ENCODE peak calls at places on chromosomes 3 and 15, in eight cellular contexts. One of them, this sample, is unnamed.

GRCh38 chr3:129052675-129053074 is 7.9 kb upstream of the GP9 start:
- DNase-seq in NCI-H524: no peak
- DNase-seq in EH: no peak
- DNase-seq in DMS153: peak
- DNase-seq in central memory CD8-positive, alpha-beta T cell: no peak
- DNase-seq in Peyer's patch: no peak
- DNase-seq in AML-193: no peak
- DNase-seq in breast epithelium: no peak
- DNase-seq in this sample: no peak

GRCh38 chr3:185081516-185081915 is 71.3 kb downstream of the C3orf70 start:
- DNase-seq in AML-193: no peak
- DNase-seq in NCI-H524: no peak
- DNase-seq in central memory CD8-positive, alpha-beta T cell: no peak
- DNase-seq in Peyer's patch: no peak
- DNase-seq in DMS153: no peak
- DNase-seq in breast epithelium: no peak
- DNase-seq in EH: peak
- DNase-seq in this sample: no peak

GRCh38 chr3:107524214-107525100 is 1.7 kb downstream of the BBX start:
- DNase-seq in breast epithelium: peak
- DNase-seq in EH: peak
- DNase-seq in DMS153: no peak
- DNase-seq in NCI-H524: peak
- DNase-seq in AML-193: peak
- DNase-seq in Peyer's patch: peak
- DNase-seq in central memory CD8-positive, alpha-beta T cell: peak
- DNase-seq in this sample: no peak

GRCh38 chr15:101348015-101348414 is 53.0 kb upstream of the SNRPA1 start:
- DNase-seq in NCI-H524: no peak
- DNase-seq in Peyer's patch: no peak
- DNase-seq in DMS153: no peak
- DNase-seq in breast epithelium: no peak
- DNase-seq in central memory CD8-positive, alpha-beta T cell: no peak
- DNase-seq in AML-193: no peak
- DNase-seq in EH: no peak
- DNase-seq in this sample: no peak

GRCh38 chr15:80982205-80982604 is 7.4 kb downstream of the MESD start:
- DNase-seq in AML-193: no peak
- DNase-seq in NCI-H524: no peak
- DNase-seq in breast epithelium: no peak
- DNase-seq in Peyer's patch: no peak
- DNase-seq in central memory CD8-positive, alpha-beta T cell: no peak
- DNase-seq in DMS153: no peak
- DNase-seq in EH: no peak
- DNase-seq in this sample: no peak

GRCh38 chr15:57686657-57687056 is 19.9 kb upstream of the POLR2M start:
- DNase-seq in AML-193: no peak
- DNase-seq in EH: no peak
- DNase-seq in Peyer's patch: no peak
- DNase-seq in central memory CD8-positive, alpha-beta T cell: no peak
- DNase-seq in NCI-H524: no peak
- DNase-seq in DMS153: no peak
- DNase-seq in breast epithelium: no peak
- DNase-seq in this sample: no peak

GRCh38 chr15:97998307-97999071 is 38.0 kb downstream of the ARRDC4 start:
- DNase-seq in AML-193: no peak
- DNase-seq in EH: peak
- DNase-seq in Peyer's patch: no peak
- DNase-seq in central memory CD8-positive, alpha-beta T cell: no peak
- DNase-seq in DMS153: no peak
- DNase-seq in breast epithelium: no peak
- DNase-seq in NCI-H524: no peak
- DNase-seq in this sample: no peak

GRCh38 chr15:98983333-98983732 is 24.3 kb downstream of the PGPEP1L start:
- DNase-seq in Peyer's patch: no peak
- DNase-seq in AML-193: peak
- DNase-seq in DMS153: no peak
- DNase-seq in breast epithelium: no peak
- DNase-seq in central memory CD8-positive, alpha-beta T cell: no peak
- DNase-seq in EH: peak
- DNase-seq in NCI-H524: no peak
- DNase-seq in this sample: no peak

GRCh38 chr3:33796137-33796536 is 2.3 kb upstream of the PDCD6IP start:
- DNase-seq in DMS153: no peak
- DNase-seq in Peyer's patch: no peak
- DNase-seq in EH: no peak
- DNase-seq in AML-193: no peak
- DNase-seq in NCI-H524: no peak
- DNase-seq in central memory CD8-positive, alpha-beta T cell: no peak
- DNase-seq in breast epithelium: no peak
- DNase-seq in this sample: no peak

GRCh38 chr3:71102111-71103039 is 481.2 kb downstream of the FOXP1 start:
- DNase-seq in NCI-H524: no peak
- DNase-seq in DMS153: no peak
- DNase-seq in Peyer's patch: no peak
- DNase-seq in AML-193: no peak
- DNase-seq in central memory CD8-positive, alpha-beta T cell: no peak
- DNase-seq in EH: peak
- DNase-seq in breast epithelium: no peak
- DNase-seq in this sample: no peak

GRCh38 chr3:189646902-189647542 is 15.8 kb downstream of the TP63 start:
- DNase-seq in NCI-H524: peak
- DNase-seq in DMS153: peak
- DNase-seq in breast epithelium: no peak
- DNase-seq in EH: no peak
- DNase-seq in central memory CD8-positive, alpha-beta T cell: no peak
- DNase-seq in AML-193: no peak
- DNase-seq in Peyer's patch: no peak
- DNase-seq in this sample: no peak

GRCh38 chr15:88881781-88882180 is 13.6 kb downstream of the HAPLN3 start:
- DNase-seq in EH: peak
- DNase-seq in central memory CD8-positive, alpha-beta T cell: no peak
- DNase-seq in AML-193: no peak
- DNase-seq in DMS153: no peak
- DNase-seq in Peyer's patch: no peak
- DNase-seq in NCI-H524: no peak
- DNase-seq in breast epithelium: no peak
- DNase-seq in this sample: no peak

GRCh38 chr15:43492266-43492665 is 690 bp downstream of the TP53BP1 start:
- DNase-seq in Peyer's patch: no peak
- DNase-seq in EH: no peak
- DNase-seq in AML-193: no peak
- DNase-seq in central memory CD8-positive, alpha-beta T cell: no peak
- DNase-seq in NCI-H524: no peak
- DNase-seq in DMS153: no peak
- DNase-seq in breast epithelium: no peak
- DNase-seq in this sample: no peak

GRCh38 chr3:140180603-140181002 is 245.6 kb downstream of the CLSTN2 start:
- DNase-seq in DMS153: peak
- DNase-seq in breast epithelium: no peak
- DNase-seq in Peyer's patch: no peak
- DNase-seq in EH: no peak
- DNase-seq in AML-193: no peak
- DNase-seq in central memory CD8-positive, alpha-beta T cell: no peak
- DNase-seq in NCI-H524: no peak
- DNase-seq in this sample: no peak

GRCh38 chr3:123872621-123873020 is 11.5 kb downstream of the MYLK start:
- DNase-seq in NCI-H524: no peak
- DNase-seq in AML-193: no peak
- DNase-seq in DMS153: no peak
- DNase-seq in central memory CD8-positive, alpha-beta T cell: no peak
- DNase-seq in Peyer's patch: no peak
- DNase-seq in EH: no peak
- DNase-seq in breast epithelium: no peak
- DNase-seq in this sample: no peak

GRCh38 chr15:60589253-60589652 is 110.3 kb upstream of the ICE2 start:
- DNase-seq in AML-193: no peak
- DNase-seq in Peyer's patch: peak
- DNase-seq in DMS153: no peak
- DNase-seq in breast epithelium: no peak
- DNase-seq in NCI-H524: peak
- DNase-seq in central memory CD8-positive, alpha-beta T cell: no peak
- DNase-seq in EH: no peak
- DNase-seq in this sample: no peak

GRCh38 chr15:64896371-64897069 is 15.2 kb upstream of the ANKDD1A start:
- DNase-seq in DMS153: no peak
- DNase-seq in AML-193: no peak
- DNase-seq in EH: no peak
- DNase-seq in central memory CD8-positive, alpha-beta T cell: no peak
- DNase-seq in Peyer's patch: no peak
- DNase-seq in breast epithelium: no peak
- DNase-seq in NCI-H524: no peak
- DNase-seq in this sample: no peak

GRCh38 chr3:56145410-56145809 is 322.9 kb downstream of the ERC2 start:
- DNase-seq in central memory CD8-positive, alpha-beta T cell: no peak
- DNase-seq in AML-193: no peak
- DNase-seq in DMS153: no peak
- DNase-seq in breast epithelium: no peak
- DNase-seq in NCI-H524: no peak
- DNase-seq in Peyer's patch: no peak
- DNase-seq in EH: no peak
- DNase-seq in this sample: no peak

GRCh38 chr15:45372032-45372995 is 6.0 kb downstream of the GATM start:
- DNase-seq in NCI-H524: no peak
- DNase-seq in DMS153: no peak
- DNase-seq in breast epithelium: no peak
- DNase-seq in AML-193: peak
- DNase-seq in EH: no peak
- DNase-seq in Peyer's patch: no peak
- DNase-seq in central memory CD8-positive, alpha-beta T cell: no peak
- DNase-seq in this sample: no peak

GRCh38 chr3:42804831-42805821 is 836 bp upstream of the HIGD1A start:
- DNase-seq in Peyer's patch: no peak
- DNase-seq in DMS153: no peak
- DNase-seq in AML-193: no peak
- DNase-seq in NCI-H524: no peak
- DNase-seq in breast epithelium: no peak
- DNase-seq in EH: no peak
- DNase-seq in central memory CD8-positive, alpha-beta T cell: no peak
- DNase-seq in this sample: peak

GRCh38 chr3:155330356-155330755 is 36.9 kb upstream of the STRIT1 start:
- DNase-seq in AML-193: no peak
- DNase-seq in EH: no peak
- DNase-seq in NCI-H524: no peak
- DNase-seq in Peyer's patch: no peak
- DNase-seq in DMS153: no peak
- DNase-seq in breast epithelium: no peak
- DNase-seq in central memory CD8-positive, alpha-beta T cell: no peak
- DNase-seq in this sample: no peak

GRCh38 chr3:43012189-43012588 is 33.1 kb downstream of the GASK1A start:
- DNase-seq in AML-193: no peak
- DNase-seq in central memory CD8-positive, alpha-beta T cell: no peak
- DNase-seq in Peyer's patch: no peak
- DNase-seq in breast epithelium: no peak
- DNase-seq in DMS153: no peak
- DNase-seq in NCI-H524: no peak
- DNase-seq in EH: no peak
- DNase-seq in this sample: no peak

GRCh38 chr3:127684871-127685707 is 12.3 kb downstream of the ABTB1 start:
- DNase-seq in AML-193: no peak
- DNase-seq in NCI-H524: no peak
- DNase-seq in DMS153: no peak
- DNase-seq in central memory CD8-positive, alpha-beta T cell: no peak
- DNase-seq in breast epithelium: no peak
- DNase-seq in Peyer's patch: no peak
- DNase-seq in EH: no peak
- DNase-seq in this sample: peak

GRCh38 chr3:53169045-53169831 is 8.2 kb downstream of the PRKCD start:
- DNase-seq in EH: peak
- DNase-seq in DMS153: no peak
- DNase-seq in Peyer's patch: no peak
- DNase-seq in AML-193: peak
- DNase-seq in central memory CD8-positive, alpha-beta T cell: no peak
- DNase-seq in breast epithelium: peak
- DNase-seq in NCI-H524: no peak
- DNase-seq in this sample: no peak

GRCh38 chr3:132721479-132722164 is 587 bp downstream of the NPHP3 start:
- DNase-seq in central memory CD8-positive, alpha-beta T cell: no peak
- DNase-seq in AML-193: peak
- DNase-seq in NCI-H524: peak
- DNase-seq in DMS153: no peak
- DNase-seq in Peyer's patch: peak
- DNase-seq in breast epithelium: peak
- DNase-seq in EH: peak
- DNase-seq in this sample: peak

This sample was measured in suprapubic skin.